ENCODE peak calls at places on chromosomes 1 and 21, in seven cellular contexts. S is vagina; B is AML-193; P is endothelial cell; Q is stimulated activated CD8-positive, alpha-beta memory T cell treated with anti-CD3 and anti-CD28 coated beads, Interleukin-15, amount 100 ng/mL, for 24 hours; L is lower lobe of right lung; J is ovary. F is an unnamed sample.
A peak's percentile ranks its signal among the peaks of the same experiment; 100 is the strongest.

GRCh38 chr1:159146996-159147395 is 24.4 kb upstream of the CADM3 start:
- DNase-seq in L (no peak), B (no peak), P (no peak), Q (no peak), S (no peak), J (no peak), F (no peak)

GRCh38 chr1:53066941-53067738 is 5.1 kb downstream of the PODN start:
- DNase-seq in L (peak; percentile 30), Q (no peak), J (peak; percentile 18), S (no peak), B (no peak), P (no peak), F (peak; percentile 8)

GRCh38 chr1:8914471-8914870 is 31.2 kb upstream of the CA6 start:
- DNase-seq in J (no peak), Q (no peak), P (no peak), S (no peak), B (no peak), L (no peak), F (no peak)

GRCh38 chr1:247865416-247865815 is 8.4 kb downstream of the TRIM58 start:
- DNase-seq in P (no peak), Q (no peak), B (no peak), J (no peak), S (no peak), L (no peak), F (no peak)

GRCh38 chr1:7558921-7559869 is 211.9 kb upstream of the VAMP3 start:
- DNase-seq in J (peak; percentile 4), L (no peak), B (no peak), P (no peak), S (no peak), Q (no peak), F (no peak)

GRCh38 chr1:67735806-67736627 is 51.0 kb downstream of the GADD45A start:
- DNase-seq in L (peak; percentile 55), P (no peak), Q (no peak), S (peak; percentile 94), B (no peak), J (peak; percentile 75), F (peak; percentile 80)

GRCh38 chr1:154115180-154115579 is 39.7 kb downstream of the NUP210L start:
- DNase-seq in P (no peak), J (no peak), L (no peak), B (no peak), S (no peak), Q (no peak), F (no peak)

GRCh38 chr1:179807691-179808485 is 64.8 kb downstream of the FAM163A start:
- DNase-seq in B (no peak), P (no peak), S (no peak), J (no peak), L (no peak), Q (no peak), F (no peak)

GRCh38 chr1:214244252-214244651 is 36.7 kb upstream of the SMYD2 start:
- DNase-seq in S (no peak), L (no peak), P (no peak), B (no peak), Q (no peak), J (no peak), F (no peak)

GRCh38 chr1:55441474-55441873 is 226.3 kb upstream of the USP24 start:
- DNase-seq in Q (no peak), P (no peak), B (no peak), S (no peak), L (no peak), J (no peak), F (no peak)

GRCh38 chr1:174408142-174408541 is 39.6 kb upstream of the GPR52 start:
- DNase-seq in P (no peak), Q (no peak), S (no peak), J (no peak), L (no peak), B (no peak), F (no peak)

GRCh38 chr21:46078322-46078981 is 19.5 kb upstream of the COL6A2 start:
- DNase-seq in Q (no peak), J (peak; percentile 23), B (no peak), L (peak; percentile 39), P (no peak), S (no peak), F (no peak)

GRCh38 chr1:32454726-32455125 is 10.1 kb upstream of the ZBTB8B start:
- DNase-seq in P (no peak), Q (no peak), B (no peak), L (no peak), J (no peak), S (no peak), F (no peak)

GRCh38 chr1:168408531-168409242 is 128.0 kb downstream of the TBX19 start:
- DNase-seq in P (no peak), L (no peak), S (peak; percentile 42), J (no peak), Q (peak; percentile 6), B (no peak), F (no peak)

GRCh38 chr1:163176797-163177196 is 25.9 kb downstream of the RGS5 start:
- DNase-seq in P (no peak), J (no peak), L (no peak), B (no peak), Q (no peak), S (no peak), F (no peak)

GRCh38 chr1:98749152-98749756 is 87.7 kb downstream of the SNX7 start:
- DNase-seq in S (no peak), J (no peak), B (peak; percentile 34), Q (no peak), P (no peak), L (no peak), F (no peak)

GRCh38 chr1:21594495-21594894 is 74.7 kb downstream of the RAP1GAP start:
- DNase-seq in L (no peak), P (no peak), S (no peak), Q (no peak), B (no peak), J (no peak), F (no peak)

GRCh38 chr1:17128361-17128760 is 9.1 kb upstream of the PADI2 start:
- DNase-seq in B (peak; percentile 80), P (no peak), S (no peak), Q (no peak), J (no peak), L (no peak), F (no peak)

GRCh38 chr21:15247613-15248012 is 182.8 kb upstream of the NRIP1 start:
- DNase-seq in L (no peak), B (no peak), S (no peak), P (no peak), J (no peak), Q (no peak), F (no peak)

GRCh38 chr21:42858957-42859890 is 20.1 kb downstream of the WDR4 start:
- DNase-seq in J (no peak), P (no peak), S (no peak), Q (no peak), L (no peak), B (no peak), F (no peak)

GRCh38 chr21:34722684-34723300 is 54.0 kb downstream of the CLIC6 start:
- DNase-seq in J (no peak), B (no peak), L (no peak), P (peak; percentile 34), S (no peak), Q (no peak), F (no peak)

GRCh38 chr1:236757640-236758039 is 37.5 kb upstream of the MTR start:
- DNase-seq in S (no peak), J (no peak), Q (no peak), P (no peak), B (no peak), L (no peak), F (no peak)

GRCh38 chr21:45152265-45152746 is 77.9 kb downstream of the ADARB1 start:
- DNase-seq in L (peak; percentile 77), P (peak; percentile 46), Q (peak; percentile 38), S (peak; percentile 70), J (no peak), B (peak; percentile 84), F (peak; percentile 48)

GRCh38 chr1:8031176-8031785 is 5.2 kb upstream of the ERRFI1 start:
- DNase-seq in Q (no peak), J (peak; percentile 47), B (peak; percentile 37), S (no peak), P (no peak), L (no peak), F (no peak)

GRCh38 chr1:109399326-109399957 is 1.7 kb upstream of the SORT1 start:
- DNase-seq in P (peak; percentile 45), B (peak; percentile 61), L (no peak), S (no peak), Q (no peak), J (no peak), F (no peak)

GRCh38 chr1:2480986-2481364 is 4.9 kb downstream of the PLCH2 start:
- DNase-seq in Q (no peak), L (no peak), P (no peak), J (no peak), S (no peak), B (no peak), F (no peak)

GRCh38 chr1:24329797-24330543 is 10.8 kb downstream of the GRHL3 start:
- DNase-seq in B (no peak), S (no peak), L (no peak), J (no peak), Q (no peak), P (no peak), F (no peak)

GRCh38 chr1:76697361-76697760 is 169.9 kb upstream of the ST6GALNAC5 start:
- DNase-seq in S (no peak), J (no peak), B (no peak), Q (no peak), P (no peak), L (no peak), F (no peak)

GRCh38 chr1:5770981-5771765 is 221.1 kb downstream of the NPHP4 start:
- DNase-seq in S (no peak), J (peak; percentile 59), P (no peak), Q (no peak), B (no peak), L (no peak), F (no peak)

GRCh38 chr1:2595261-2595811 is 8.8 kb downstream of the PRXL2B start:
- DNase-seq in S (no peak), L (peak; percentile 43), Q (no peak), J (no peak), B (no peak), P (no peak), F (no peak)

GRCh38 chr1:184854456-184855180 is 100.0 kb upstream of the EDEM3 start:
- DNase-seq in P (no peak), B (peak; percentile 79), J (no peak), S (no peak), Q (no peak), L (no peak), F (no peak)

GRCh38 chr1:54221867-54222484 is 22.0 kb downstream of the MRPL37 start:
- DNase-seq in B (no peak), S (no peak), J (no peak), Q (no peak), L (no peak), P (no peak), F (no peak)

GRCh38 chr1:207959995-207960745 is 49.2 kb upstream of the CD34 start:
- DNase-seq in B (no peak), L (no peak), S (no peak), J (no peak), P (no peak), Q (no peak), F (no peak)

GRCh38 chr1:160578175-160578693 is 1.1 kb downstream of the CD84 start:
- DNase-seq in S (no peak), J (no peak), B (no peak), Q (no peak), L (no peak), P (no peak), F (no peak)

GRCh38 chr1:64574301-64574700 is 104.4 kb downstream of the CACHD1 start:
- DNase-seq in S (no peak), J (no peak), P (no peak), Q (no peak), L (no peak), B (no peak), F (no peak)

GRCh38 chr1:161930064-161930463 is 93.6 kb downstream of the OLFML2B start:
- DNase-seq in L (no peak), Q (no peak), J (no peak), S (no peak), P (no peak), B (no peak), F (no peak)

GRCh38 chr1:158285756-158286241 is 3.9 kb upstream of the CD1C start:
- DNase-seq in Q (no peak), J (no peak), P (no peak), S (no peak), L (peak; percentile 79), B (peak; percentile 92), F (no peak)

GRCh38 chr1:80155371-80155770 is 1148.8 kb upstream of the ADGRL4 start:
- DNase-seq in Q (no peak), L (no peak), B (no peak), P (no peak), S (no peak), J (no peak), F (no peak)

F was measured in ureter.